ENCODE peak calls at places on chromosomes 11 and 22, in five cellular contexts. E, H, Q, V and X are unnamed samples. For H3K9me3, the result is how much of the 10 kb centered on the place peaks cover.

GRCh38 chr11:118212781-118213565 is 11.8 kb downstream of the JAML start:
- DNase-seq in E (no peak), H (no peak), Q (no peak), V (no peak), X (no peak)

GRCh38 chr11:2525941-2526807 is 81.4 kb downstream of the KCNQ1 start:
- DNase-seq in E (peak), H (peak), Q (peak), V (peak), X (no peak)

GRCh38 chr11:81098471-81098870 is 1635.2 kb downstream of the FAM181B start:
- DNase-seq in E (no peak), H (no peak), Q (no peak), V (no peak), X (no peak)

GRCh38 chr11:134576721-134577171 is 164.7 kb upstream of the B3GAT1 start:
- DNase-seq in E (no peak), H (no peak), Q (no peak), V (no peak), X (no peak)

GRCh38 chr11:61871158-61871597 is 20.2 kb downstream of the FADS3 start:
- DNase-seq in E (no peak), H (peak), Q (peak), V (peak), X (peak)

GRCh38 chr11:134472188-134472455 is 60.1 kb upstream of the B3GAT1 start:
- DNase-seq in E (no peak), H (no peak), Q (no peak), V (no peak), X (no peak)

GRCh38 chr22:35437038-35437437 is 37.1 kb downstream of the MCM5 start:
- DNase-seq in E (no peak), H (no peak), Q (no peak), V (no peak), X (no peak)

GRCh38 chr22:42932857-42933782 is 76.0 kb upstream of the ARFGAP3 start:
- DNase-seq in E (peak), H (no peak), Q (no peak), V (no peak), X (no peak)

GRCh38 chr11:31628111-31628510 is 118.5 kb downstream of the ELP4 start:
- DNase-seq in E (no peak), H (no peak), Q (no peak), V (no peak), X (no peak)

GRCh38 chr22:41598081-41598480 is 8.4 kb upstream of the PMM1 start:
- DNase-seq in E (no peak), H (no peak), Q (no peak), V (peak), X (peak)

GRCh38 chr22:50572965-50573364 is 5.3 kb downstream of the CPT1B start:
- DNase-seq in E (peak), H (no peak), Q (no peak), V (no peak), X (no peak)

GRCh38 chr11:828501-829115 is 889 bp downstream of the CRACR2B start:
- DNase-seq in E (no peak), H (no peak), Q (no peak), V (no peak), X (no peak)

GRCh38 chr22:32050678-32051515 is 7.8 kb downstream of the SLC5A1 start:
- DNase-seq in E (peak), H (peak), Q (no peak), V (peak), X (peak)

GRCh38 chr11:1197431-1197885 is 25.4 kb upstream of the MUC5B start:
- DNase-seq in E (no peak), H (peak), Q (peak), V (peak), X (peak)

GRCh38 chr11:8369592-8370205 is 106.0 kb upstream of the LMO1 start:
- DNase-seq in E (no peak), H (no peak), Q (no peak), V (no peak), X (no peak)

DNA sequence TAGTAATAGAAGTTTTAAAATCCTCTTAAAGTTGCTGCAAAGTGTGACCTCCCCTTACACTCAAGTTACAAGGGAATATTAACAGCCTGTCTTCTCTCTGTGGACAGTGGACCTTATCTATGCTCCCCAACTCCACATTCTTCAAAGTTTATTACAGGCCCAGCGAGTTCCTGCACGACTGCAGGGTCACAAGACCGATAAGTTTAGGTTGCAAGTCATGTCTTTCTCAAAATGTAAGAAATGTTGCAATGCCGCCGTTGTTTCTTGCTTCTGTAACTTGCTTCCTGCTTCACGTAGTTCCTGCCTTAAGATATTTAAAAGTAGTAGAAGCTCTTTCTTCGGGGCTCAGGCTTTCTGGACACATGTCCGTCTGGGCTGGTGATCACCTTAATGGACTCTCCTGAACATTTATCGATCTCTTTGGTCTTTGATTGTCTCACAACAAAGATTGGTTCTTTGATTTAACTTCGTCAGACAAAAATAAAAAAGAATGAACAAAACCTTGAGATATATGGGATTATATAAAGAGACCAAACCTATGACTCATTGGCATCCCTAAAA is 45.2 kb upstream of the GLYAT start:
- DNase-seq in E (no peak), H (no peak), Q (no peak), V (no peak), X (no peak)
- H3K9me3 ChIP-seq in E (under half), H (under half), Q (under half), V (under half), X (under half)

DNA sequence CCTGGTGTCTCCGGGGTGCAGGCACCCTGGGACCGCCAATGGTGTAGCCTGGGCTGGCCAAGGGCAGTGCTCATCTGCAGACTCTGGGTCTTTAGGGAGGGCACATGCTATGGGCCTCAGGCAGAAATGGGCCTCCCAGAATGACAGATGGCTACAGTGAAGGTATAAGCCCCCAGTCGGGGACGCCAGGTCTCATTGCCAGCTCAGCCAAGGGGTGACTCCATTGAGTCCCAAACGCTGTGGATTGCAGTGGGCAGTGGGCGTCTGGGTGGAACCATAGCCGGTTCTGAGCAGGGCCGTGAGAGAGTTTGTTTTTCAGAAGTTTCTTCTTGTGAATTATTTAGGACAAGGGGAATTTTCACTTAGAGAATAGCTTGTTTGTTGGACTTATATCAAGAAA is 516.9 kb downstream of the TBC1D22A start:
- DNase-seq in E (peak), H (no peak), Q (no peak), V (peak), X (no peak)
- H3K9me3 ChIP-seq in E (under half), H (under half), Q (under half), V (under half), X (under half)

GRCh38 chr11:55719608-55720160 is 53.6 kb upstream of the OR5D13 start:
- DNase-seq in E (no peak), H (no peak), Q (no peak), V (no peak), X (no peak)
- H3K9me3 ChIP-seq in E (under half), H (under half), Q (under half), V (under half), X (under half)

GRCh38 chr11:13427440-13427839 is 35.6 kb downstream of the BTBD10 start:
- DNase-seq in E (no peak), H (no peak), Q (no peak), V (no peak), X (no peak)
- H3K9me3 ChIP-seq in E (under half), H (under half), Q (under half), V (under half), X (under half)

GRCh38 chr22:48695251-48695650 is 1132.4 kb downstream of the BRD1 start:
- DNase-seq in E (no peak), H (no peak), Q (no peak), V (no peak), X (no peak)
- H3K9me3 ChIP-seq in E (under half), H (under half), Q (under half), V (under half), X (under half)

GRCh38 chr22:47458348-47458747 is 695.9 kb downstream of the TBC1D22A start:
- DNase-seq in E (no peak), H (no peak), Q (no peak), V (no peak), X (no peak)
- H3K9me3 ChIP-seq in E (under half), H (under half), Q (under half), V (under half), X (under half)

GRCh38 chr11:30504468-30504867 is 81.7 kb downstream of the MPPED2 start:
- DNase-seq in E (no peak), H (no peak), Q (no peak), V (no peak), X (no peak)

GRCh38 chr11:30503156-30503555 is 83.0 kb downstream of the MPPED2 start:
- DNase-seq in E (no peak), H (no peak), Q (no peak), V (no peak), X (no peak)

GRCh38 chr11:30501744-30502143 is 84.4 kb downstream of the MPPED2 start:
- DNase-seq in E (no peak), H (no peak), Q (no peak), V (no peak), X (no peak)

GRCh38 chr11:30497600-30497999 is 88.6 kb downstream of the MPPED2 start:
- DNase-seq in E (no peak), H (no peak), Q (no peak), V (no peak), X (no peak)

GRCh38 chr11:30499940-30500339 is 86.2 kb downstream of the MPPED2 start:
- DNase-seq in E (no peak), H (no peak), Q (no peak), V (no peak), X (no peak)
- H3K9me3 ChIP-seq in E (under half), H (under half), Q (under half), V (under half), X (under half)